ENCODE peak calls at places on chromosome 19, in four cellular contexts. R is CD4-positive, alpha-beta memory T cell; S is AG04450; O is Panc1. V is an unnamed sample.

GRCh38 chr19:1072371-1073015 is 5.5 kb downstream of the ARHGAP45 start:
- DNase-seq in R (no peak), O (no peak), S (no peak), V (no peak)

GRCh38 chr19:46517471-46517870 is 21.8 kb upstream of the PNMA8B start:
- DNase-seq in O (no peak), R (no peak), S (no peak), V (no peak)

GRCh38 chr19:43618921-43619261 is 538 bp downstream of the ZNF428 start:
- DNase-seq in O (peak; percentile 25), S (no peak), R (no peak), V (no peak)

GRCh38 chr19:43797556-43797955 is 4.7 kb downstream of the LYPD5 start:
- DNase-seq in S (no peak), R (no peak), O (no peak), V (no peak)

GRCh38 chr19:49331616-49332055 is 3.6 kb upstream of the CD37 start:
- DNase-seq in O (no peak), R (peak; percentile 66), S (no peak), V (no peak)

GRCh38 chr19:5389353-5389752 is 48.7 kb upstream of the PTPRS start:
- DNase-seq in R (no peak), S (no peak), O (no peak), V (no peak)

GRCh38 chr19:55535579-55536350 is 1.2 kb downstream of the SBK2 start:
- DNase-seq in R (no peak), O (no peak), S (no peak), V (no peak)

GRCh38 chr19:50536662-50537305 is 23.1 kb upstream of the ASPDH start:
- DNase-seq in R (no peak), O (no peak), S (no peak), V (no peak)

GRCh38 chr19:16293133-16294085 is 31.2 kb upstream of the KLF2 start:
- DNase-seq in S (peak; percentile 96), O (no peak), R (no peak), V (peak; percentile 39)

GRCh38 chr19:35107541-35107939 is 8.1 kb upstream of the FXYD3 start:
- DNase-seq in S (no peak), O (no peak), R (no peak), V (no peak)

GRCh38 chr19:45403781-45404556 is 900 bp downstream of the PPP1R13L start:
- DNase-seq in R (peak; percentile 42), S (no peak), O (no peak), V (no peak)

GRCh38 chr19:35518313-35518712 is 4.9 kb upstream of the DMKN start:
- DNase-seq in O (peak; percentile 88), S (peak; percentile 92), R (no peak), V (no peak)

GRCh38 chr19:5953034-5953589 is 24.8 kb downstream of the RANBP3 start:
- DNase-seq in S (no peak), O (no peak), R (no peak), V (no peak)

GRCh38 chr19:56367829-56368711 is 25.3 kb downstream of the ZNF582 start:
- DNase-seq in S (peak; percentile 76), R (peak; percentile 69), O (no peak), V (peak; percentile 92)

GRCh38 chr19:1175020-1175419 is 952 bp upstream of the SBNO2 start:
- DNase-seq in S (no peak), O (no peak), R (no peak), V (no peak)

GRCh38 chr19:19570561-19570960 is 32.5 kb downstream of the CILP2 start:
- DNase-seq in R (no peak), O (no peak), S (no peak), V (no peak)

GRCh38 chr19:55640043-55640576 is 692 bp upstream of the ZNF580 start:
- DNase-seq in S (no peak), O (no peak), R (peak; percentile 74), V (peak; percentile 85)

GRCh38 chr19:51508059-51508733 is 6.6 kb upstream of the SIGLEC12 start:
- DNase-seq in R (no peak), O (no peak), S (no peak), V (no peak)

GRCh38 chr19:39341122-39341719 is 1.0 kb upstream of the SAMD4B start:
- DNase-seq in S (no peak), O (no peak), R (no peak), V (peak; percentile 67)

GRCh38 chr19:10952809-10953208 is 8.0 kb upstream of the SMARCA4 start:
- DNase-seq in S (no peak), O (no peak), R (no peak), V (no peak)

V was measured in ascending aorta.